ENCODE peak calls at places on chromosomes 3 and 15, in nine cellular contexts. U is NCI-H345, E is OCI-M1, J is MV-4-11, M is HFFc6, G is ELR, C is cortex of kidney, B is erythroblast, D is Daoy. R is an unnamed sample.

GRCh38 chr3:141690366-141691072 is 47.6 kb upstream of the RNF7 start:
- DNase-seq in U (no peak), E (peak), J (peak), M (no peak), G (peak), C (no peak), B (no peak), D (no peak), R (no peak)

GRCh38 chr3:182795383-182795782 is 2.1 kb downstream of the ATP11B start:
- DNase-seq in U (no peak), E (peak), J (peak), M (peak), G (peak), C (no peak), B (peak), D (peak), R (peak)

GRCh38 chr3:112858410-112859069 is 11.9 kb upstream of the CD200R1L start:
- DNase-seq in U (no peak), E (peak), J (peak), M (no peak), G (peak), C (no peak), B (no peak), D (peak), R (peak)

GRCh38 chr15:68583321-68583720 is 4.5 kb downstream of the CORO2B start:
- DNase-seq in U (no peak), E (no peak), J (no peak), M (no peak), G (no peak), C (no peak), B (no peak), D (no peak), R (no peak)

GRCh38 chr3:160981217-160981938 is 123.8 kb downstream of the B3GALNT1 start:
- DNase-seq in U (no peak), E (peak), J (peak), M (no peak), G (no peak), C (no peak), B (no peak), D (no peak), R (no peak)

GRCh38 chr3:14505001-14505802 is 34.9 kb downstream of the GRIP2 start:
- DNase-seq in U (no peak), E (no peak), J (no peak), M (no peak), G (no peak), C (no peak), B (no peak), D (no peak), R (no peak)

GRCh38 chr15:77083381-77084160 is 12.7 kb upstream of the TSPAN3 start:
- DNase-seq in U (peak), E (peak), J (peak), M (no peak), G (no peak), C (no peak), B (peak), D (no peak), R (peak)

GRCh38 chr3:191065183-191065805 is 133.7 kb upstream of the OSTN start:
- DNase-seq in U (no peak), E (no peak), J (no peak), M (peak), G (peak), C (no peak), B (no peak), D (peak), R (peak)

GRCh38 chr3:13237776-13238490 is 164.7 kb upstream of the IQSEC1 start:
- DNase-seq in U (no peak), E (no peak), J (no peak), M (no peak), G (no peak), C (no peak), B (no peak), D (no peak), R (no peak)

GRCh38 chr3:50226888-50227389 is 9.1 kb upstream of the GNAI2 start:
- DNase-seq in U (peak), E (peak), J (peak), M (peak), G (peak), C (no peak), B (peak), D (peak), R (peak)

GRCh38 chr3:69403406-69403934 is 17.6 kb upstream of the FRMD4B start:
- DNase-seq in U (no peak), E (no peak), J (no peak), M (no peak), G (no peak), C (no peak), B (no peak), D (no peak), R (no peak)

GRCh38 chr15:48395532-48396011 is 64.3 kb downstream of the DUT start:
- DNase-seq in U (no peak), E (no peak), J (no peak), M (peak), G (peak), C (no peak), B (no peak), D (peak), R (peak)

GRCh38 chr3:73490453-73491311 is 134.1 kb downstream of the PDZRN3 start:
- DNase-seq in U (no peak), E (no peak), J (no peak), M (peak), G (no peak), C (no peak), B (no peak), D (no peak), R (no peak)

GRCh38 chr15:67839358-67839928 is 402 bp downstream of the RNU6-1 start:
- DNase-seq in U (peak), E (peak), J (peak), M (peak), G (peak), C (no peak), B (peak), D (no peak), R (peak)

GRCh38 chr3:48268381-48268935 is 27.6 kb downstream of the ZNF589 start:
- DNase-seq in U (peak), E (no peak), J (no peak), M (no peak), G (no peak), C (no peak), B (no peak), D (peak), R (no peak)

GRCh38 chr3:21697707-21698106 is 53.3 kb downstream of the ZNF385D start:
- DNase-seq in U (no peak), E (no peak), J (no peak), M (peak), G (no peak), C (no peak), B (no peak), D (no peak), R (no peak)

GRCh38 chr15:31487811-31488436 is 161.3 kb downstream of the KLF13 start:
- DNase-seq in U (no peak), E (no peak), J (peak), M (peak), G (peak), C (no peak), B (no peak), D (peak), R (peak)

GRCh38 chr3:169028716-169029115 is 634.8 kb downstream of the MECOM start:
- DNase-seq in U (no peak), E (no peak), J (no peak), M (no peak), G (peak), C (no peak), B (no peak), D (no peak), R (no peak)